ENCODE peak calls at places on chromosomes 13 and 19, in seven cellular contexts. J is foreskin fibroblast; P is GM23248; M is H9; B is stimulated activated CD4-positive, alpha-beta T cell treated with anti-CD3 and anti-CD28 coated beads, Interleukin-12 subunit alpha, Interleukin-12 subunit beta, amount 100 ng/mL, for 4 hours; Q is activated CD4-positive, alpha-beta T cell treated with anti-CD3 and anti-CD28 coated beads for 4 hours; E is memory B cell. I is an unnamed sample.

GRCh38 chr13:113114511-113115362 is 7.9 kb upstream of the F10 start:
- DNase-seq in B (no peak), P (no peak), J (no peak), Q (no peak), E (no peak), M (no peak), I (no peak)

GRCh38 chr13:51560336-51560735 is 23.9 kb upstream of the WDFY2 start:
- DNase-seq in E (no peak), M (no peak), J (no peak), B (no peak), Q (no peak), P (no peak), I (no peak)

GRCh38 chr13:52862358-52863206 is 14.1 kb upstream of the PCDH8 start:
- DNase-seq in J (no peak), E (no peak), P (peak), B (no peak), M (peak), Q (no peak), I (no peak)

GRCh38 chr13:39274926-39275325 is 236.7 kb downstream of the NHLRC3 start:
- DNase-seq in E (no peak), J (no peak), Q (no peak), M (no peak), P (no peak), B (no peak), I (no peak)

GRCh38 chr13:90455861-90456260 is 891.6 kb upstream of the MIR17HG start:
- DNase-seq in P (no peak), J (no peak), B (no peak), Q (no peak), M (no peak), E (no peak), I (no peak)

GRCh38 chr13:52845334-52845761 is 3.1 kb downstream of the PCDH8 start:
- DNase-seq in M (peak), Q (no peak), E (no peak), J (no peak), B (no peak), P (no peak), I (no peak)

GRCh38 chr19:33487901-33488817 is 33.4 kb downstream of the PEPD start:
- DNase-seq in Q (no peak), E (no peak), J (no peak), P (no peak), B (no peak), M (no peak), I (no peak)

GRCh38 chr13:91144054-91144453 is 203.4 kb upstream of the MIR17HG start:
- DNase-seq in B (no peak), Q (no peak), E (no peak), J (no peak), P (no peak), M (no peak), I (no peak)

GRCh38 chr13:24225930-24226329 is 65.4 kb downstream of the SPATA13 start:
- DNase-seq in P (no peak), Q (no peak), M (peak), E (no peak), B (no peak), J (no peak), I (no peak)

GRCh38 chr13:101515504-101515903 is 63.0 kb downstream of the ITGBL1 start:
- DNase-seq in M (no peak), B (no peak), P (no peak), E (no peak), J (no peak), Q (no peak), I (no peak)

GRCh38 chr13:113786262-113786841 is 27.3 kb downstream of the TMEM255B start:
- DNase-seq in Q (no peak), E (no peak), B (no peak), P (peak), J (peak), M (no peak), I (peak)

GRCh38 chr19:8004723-8005513 is 523 bp downstream of the ELAVL1 start:
- DNase-seq in J (peak), M (no peak), B (peak), E (no peak), P (peak), Q (peak), I (no peak)

GRCh38 chr19:57992841-57993240 is 9.8 kb downstream of the ZNF606 start:
- DNase-seq in M (no peak), J (no peak), P (no peak), Q (no peak), B (no peak), E (no peak), I (no peak)

GRCh38 chr19:50777830-50778303 is 7.6 kb downstream of the GPR32 start:
- DNase-seq in B (no peak), M (peak), P (peak), Q (no peak), E (no peak), J (no peak), I (no peak)

GRCh38 chr19:54190942-54191670 is at the start of gene TSEN34:
- DNase-seq in P (peak), B (peak), M (peak), E (peak), Q (peak), J (peak), I (peak)

GRCh38 chr13:40060318-40061007 is 405.0 kb downstream of the COG6 start:
- DNase-seq in J (peak), Q (no peak), P (peak), M (no peak), B (peak), E (no peak), I (no peak)

GRCh38 chr13:23445794-23446193 is 12.3 kb upstream of the SACS start:
- DNase-seq in J (no peak), B (no peak), M (no peak), E (no peak), Q (no peak), P (no peak), I (no peak)

GRCh38 chr19:2848625-2849024 is 7.3 kb downstream of the ZNF555 start:
- DNase-seq in J (peak), B (no peak), Q (no peak), M (no peak), P (no peak), E (no peak), I (no peak)

GRCh38 chr19:48471836-48472235 is 2.7 kb downstream of the CYTH2 start:
- DNase-seq in J (no peak), Q (no peak), E (no peak), M (no peak), P (no peak), B (no peak), I (no peak)

GRCh38 chr19:7544626-7545025 is 9.1 kb downstream of the PNPLA6 start:
- DNase-seq in P (no peak), J (no peak), M (no peak), Q (no peak), E (no peak), B (no peak), I (no peak)

GRCh38 chr13:65597839-65598818 is 1632.0 kb downstream of the PCDH9 start:
- DNase-seq in B (no peak), J (peak), P (peak), M (no peak), E (no peak), Q (no peak), I (no peak)

GRCh38 chr19:33456076-33456844 is 65.3 kb downstream of the PEPD start:
- DNase-seq in P (no peak), E (no peak), Q (no peak), B (no peak), J (no peak), M (no peak), I (no peak)

GRCh38 chr13:48297131-48297786 is 6.3 kb upstream of the RB1 start:
- DNase-seq in M (no peak), E (no peak), Q (no peak), J (no peak), B (no peak), P (no peak), I (no peak)

GRCh38 chr19:15790096-15790495 is 2.6 kb downstream of the OR10H5 start:
- DNase-seq in Q (no peak), E (no peak), M (no peak), B (no peak), P (no peak), J (no peak), I (no peak)

GRCh38 chr13:94138831-94139230 is 340.7 kb downstream of the DCT start:
- DNase-seq in J (no peak), Q (no peak), E (no peak), M (no peak), P (no peak), B (no peak), I (no peak)